ENCODE peak calls at places on chromosomes 4 and X, in six cellular contexts. Z is NB4, I is GM10248, D is GM12865, P is left lung, Y is astrocyte of the spinal cord. K is an unnamed sample.

GRCh38 chr4:139278956-139279722 is 886 bp downstream of the MGARP start:
- DNase-seq in Z (no peak), I (no peak), D (no peak), P (no peak), Y (peak; percentile 15), K (no peak)

GRCh38 chrX:98407526-98408049 is 1523.9 kb downstream of the RPA4 start:
- DNase-seq in Z (no peak), I (no peak), D (no peak), P (no peak), Y (no peak), K (no peak)

GRCh38 chrX:10697552-10697951 is 77.2 kb upstream of the MID1 start:
- DNase-seq in Z (no peak), I (no peak), D (no peak), P (no peak), Y (no peak), K (no peak)

GRCh38 chrX:54482839-54483593 is 13.0 kb downstream of the FGD1 start:
- DNase-seq in Z (no peak), I (no peak), D (no peak), P (no peak), Y (no peak), K (no peak)

GRCh38 chrX:154349359-154349935 is 25.0 kb downstream of the FLNA start:
- DNase-seq in Z (no peak), I (no peak), D (no peak), P (peak; percentile 31), Y (no peak), K (no peak)

GRCh38 chr4:142719854-142720541 is 126.1 kb downstream of the INPP4B start:
- DNase-seq in Z (peak; percentile 9), I (peak; percentile 15), D (peak; percentile 12), P (no peak), Y (peak; percentile 33), K (peak; percentile 17)

GRCh38 chrX:155893513-155893912 is 12.4 kb downstream of the VAMP7 start:
- DNase-seq in Z (peak; percentile 43), I (no peak), D (no peak), P (no peak), Y (no peak), K (no peak)

GRCh38 chrX:2283111-2283847 is 217.5 kb downstream of the DHRSX start:
- DNase-seq in Z (no peak), I (no peak), D (no peak), P (no peak), Y (peak; percentile 64), K (no peak)

GRCh38 chr4:168832746-168833575 is 177.1 kb downstream of the CBR4 start:
- DNase-seq in Z (no peak), I (peak; percentile 25), D (no peak), P (no peak), Y (peak; percentile 45), K (no peak)

GRCh38 chr4:38765391-38765790 is 17.4 kb downstream of the TLR10 start:
- DNase-seq in Z (no peak), I (no peak), D (no peak), P (no peak), Y (peak; percentile 18), K (no peak)

GRCh38 chr4:162443510-162443909 is 279.7 kb upstream of the FSTL5 start:
- DNase-seq in Z (no peak), I (no peak), D (no peak), P (no peak), Y (no peak), K (no peak)

GRCh38 chrX:327660-328126 is 9.1 kb upstream of the GTPBP6 start:
- DNase-seq in Z (no peak), I (no peak), D (no peak), P (peak; percentile 25), Y (no peak), K (no peak)

GRCh38 chr4:4719446-4719845 is 140.0 kb upstream of the MSX1 start:
- DNase-seq in Z (no peak), I (no peak), D (no peak), P (no peak), Y (no peak), K (no peak)

GRCh38 chr4:145937990-145938611 is 522 bp downstream of the ZNF827 start:
- DNase-seq in Z (peak; percentile 3), I (peak; percentile 53), D (peak; percentile 64), P (no peak), Y (peak; percentile 52), K (peak; percentile 67)

GRCh38 chrX:17655232-17656034 is 81.9 kb upstream of the SCML1 start:
- DNase-seq in Z (no peak), I (no peak), D (no peak), P (no peak), Y (peak; percentile 22), K (no peak)

GRCh38 chrX:53116101-53116500 is 22.2 kb downstream of the KANTR start:
- DNase-seq in Z (no peak), I (no peak), D (no peak), P (no peak), Y (peak; percentile 73), K (no peak)

GRCh38 chr4:16591867-16592266 is 306.6 kb downstream of the LDB2 start:
- DNase-seq in Z (no peak), I (no peak), D (no peak), P (no peak), Y (no peak), K (no peak)

DNA sequence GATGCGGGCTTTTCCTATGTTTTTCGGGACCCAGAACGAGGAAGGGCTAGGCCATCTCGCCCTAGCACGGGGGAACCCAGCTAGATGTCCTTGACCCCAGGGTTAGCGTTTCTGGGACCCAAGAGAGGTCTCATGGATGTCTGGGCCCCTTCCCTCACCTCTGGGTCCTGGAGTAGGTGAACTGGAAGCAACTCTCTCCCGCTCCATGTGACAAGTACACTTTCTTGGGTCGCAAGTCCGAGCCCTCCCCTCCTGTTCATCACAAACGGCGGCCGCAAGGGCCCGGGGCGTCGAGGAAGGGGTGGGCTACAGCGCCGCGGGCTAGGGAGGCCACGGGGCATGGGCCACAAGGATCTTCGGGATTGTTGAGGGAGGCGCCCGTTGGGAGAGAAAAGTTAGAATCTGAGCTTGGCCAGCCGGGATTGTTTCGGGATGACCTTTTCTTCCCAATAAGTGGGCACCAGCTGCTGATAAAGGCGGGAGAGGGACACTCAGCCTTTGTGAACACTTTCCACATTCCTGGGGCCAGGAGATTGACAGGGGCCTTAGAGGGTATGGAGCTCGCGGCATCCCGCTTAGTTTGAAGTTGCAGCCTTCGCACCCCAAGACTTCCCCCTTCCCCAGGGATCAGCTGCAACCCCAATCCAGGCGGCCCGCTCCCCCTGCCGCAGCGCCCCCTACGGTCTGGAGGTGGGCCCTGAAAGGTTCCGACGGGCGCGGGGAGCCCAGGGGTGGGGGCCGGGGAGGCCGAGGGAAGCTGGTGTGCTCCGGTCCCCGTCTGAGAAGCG is 137.0 kb upstream of the ZIC3 start:
- DNase-seq in Z (no peak), I (no peak), D (no peak), P (no peak), Y (no peak), K (no peak)
- TF ChIP-seq CTCF in Z (no peak), I (no peak), D (no peak), P (no peak), Y (peak; percentile 15), K (no peak)

GRCh38 chr4:10529256-10529890 is 72.1 kb upstream of the ZNF518B start:
- DNase-seq in Z (no peak), I (no peak), D (no peak), P (no peak), Y (peak; percentile 9), K (no peak)

GRCh38 chr4:10524196-10524833 is 67.1 kb upstream of the ZNF518B start:
- DNase-seq in Z (peak; percentile 28), I (no peak), D (no peak), P (no peak), Y (no peak), K (no peak)

GRCh38 chr4:10527438-10527837 is 70.2 kb upstream of the ZNF518B start:
- DNase-seq in Z (no peak), I (no peak), D (no peak), P (no peak), Y (no peak), K (no peak)

GRCh38 chr4:10529891-10530786 is 72.9 kb upstream of the ZNF518B start:
- DNase-seq in Z (no peak), I (no peak), D (no peak), P (no peak), Y (peak; percentile 16), K (no peak)

GRCh38 chr4:10526431-10527222 is 69.4 kb upstream of the ZNF518B start:
- DNase-seq in Z (no peak), I (no peak), D (peak; percentile 7), P (no peak), Y (no peak), K (no peak)
- TF ChIP-seq CTCF in Z (no peak), I (no peak), D (peak; percentile 3), P (no peak), Y (no peak), K (no peak)

GRCh38 chr4:18931643-18932373 is 910.3 kb upstream of the LCORL start:
- DNase-seq in Z (no peak), I (no peak), D (no peak), P (no peak), Y (no peak), K (no peak)

GRCh38 chr4:18932940-18933339 is 911.4 kb upstream of the LCORL start:
- DNase-seq in Z (no peak), I (no peak), D (no peak), P (no peak), Y (no peak), K (no peak)

GRCh38 chr4:18937080-18937479 is 915.5 kb upstream of the LCORL start:
- DNase-seq in Z (no peak), I (no peak), D (no peak), P (no peak), Y (no peak), K (no peak)

GRCh38 chr4:18935956-18936355 is 914.4 kb upstream of the LCORL start:
- DNase-seq in Z (no peak), I (no peak), D (no peak), P (no peak), Y (no peak), K (no peak)

DNA sequence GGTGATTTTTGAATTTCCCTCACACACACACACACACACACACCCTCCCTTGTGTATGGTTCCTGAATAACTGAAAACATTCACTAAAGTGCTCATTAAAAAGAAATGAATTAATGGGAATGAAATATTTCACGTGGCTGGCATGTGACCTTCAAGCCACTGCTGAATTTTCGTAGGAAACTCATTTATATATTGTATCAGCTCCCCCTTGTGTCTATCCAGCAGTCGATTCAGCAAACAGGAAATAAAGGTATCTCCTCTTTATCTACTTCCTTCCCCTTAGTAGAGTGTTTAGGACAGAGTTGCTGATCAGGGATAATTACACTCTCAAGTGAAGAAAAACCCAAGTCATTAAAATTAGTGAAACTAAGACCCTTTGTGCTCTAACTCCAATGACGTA is 912.6 kb upstream of the LCORL start:
- DNase-seq in Z (peak; percentile 7), I (no peak), D (no peak), P (no peak), Y (no peak), K (no peak)
- TF ChIP-seq CTCF in Z (no peak), I (no peak), D (no peak), P (no peak), Y (no peak), K (no peak)

DNA sequence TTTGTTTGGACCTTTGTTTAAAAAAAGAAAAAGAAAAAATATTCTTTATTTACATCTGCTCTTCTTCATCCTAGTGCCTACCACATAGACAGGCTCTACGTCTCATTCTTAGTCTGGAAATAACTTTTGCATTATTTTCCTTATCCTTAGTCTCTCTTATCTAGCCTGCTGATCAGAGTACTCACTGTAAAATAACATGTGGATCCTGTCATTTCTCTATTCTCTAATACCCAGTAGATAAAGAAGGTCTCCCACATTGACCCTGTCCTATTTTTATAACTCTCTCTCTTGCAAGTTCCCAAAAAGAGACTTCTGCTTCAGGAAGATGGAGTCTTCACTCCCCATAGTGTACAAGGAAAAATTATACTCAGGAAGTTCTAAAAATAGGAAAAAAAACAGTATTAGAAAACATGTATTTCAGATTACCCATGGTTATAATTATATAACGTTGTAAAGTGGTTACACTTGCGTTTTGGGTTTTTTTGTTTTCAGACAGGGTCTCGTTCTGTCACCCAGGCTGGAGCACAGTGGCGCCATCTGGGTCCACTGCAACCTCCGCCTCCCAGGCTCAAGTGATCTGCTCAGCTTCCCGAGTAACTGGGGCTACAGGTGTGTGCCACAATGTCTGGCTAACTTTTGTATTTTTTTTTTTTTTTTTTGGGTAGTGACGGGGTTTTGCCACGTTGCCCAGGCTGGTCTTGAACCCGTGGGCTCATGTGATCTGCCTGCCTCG is 23.8 kb downstream of the ZFX start:
- DNase-seq in Z (no peak), I (no peak), D (no peak), P (no peak), Y (no peak), K (no peak)
- TF ChIP-seq CTCF in Z (no peak), I (no peak), D (no peak), P (no peak), Y (no peak), K (no peak)